ENCODE peak calls at places on chromosomes 4 and X, in five cellular contexts. B is A549, E is ovary, U is esophagus squamous epithelium, C is A673. Q is an unnamed sample. For H3K4me1, the result is how much of the 10 kb centered on the place peaks cover.

GRCh38 chr4:124936427-124936826 is 223.9 kb upstream of the ANKRD50 start:
- DNase-seq in E (peak), B (no peak), C (peak), U (no peak), Q (no peak)

GRCh38 chrX:53000447-53001208 is 42.3 kb upstream of the FAM156A start:
- DNase-seq in E (no peak), C (no peak), B (no peak), U (no peak), Q (no peak)

GRCh38 chrX:53990201-53990600 is 54.1 kb downstream of the PHF8 start:
- DNase-seq in B (no peak), C (no peak), U (no peak), E (no peak), Q (no peak)

GRCh38 chrX:111955916-111956315 is 79.9 kb downstream of the TRPC5OS start:
- DNase-seq in U (no peak), E (no peak), C (no peak), B (no peak), Q (no peak)

GRCh38 chr4:75995727-75996126 is 5.0 kb upstream of the SDAD1 start:
- DNase-seq in B (peak), U (no peak), C (peak), E (no peak), Q (no peak)

GRCh38 chrX:128458888-128459287 is 406.7 kb upstream of the ACTRT1 start:
- DNase-seq in U (no peak), B (peak), C (no peak), E (no peak), Q (no peak)

GRCh38 chrX:119391279-119391678 is 7.9 kb upstream of the SLC25A43 start:
- DNase-seq in U (no peak), C (peak), B (peak), E (no peak), Q (no peak)

GRCh38 chr4:98747659-98748091 is 89.3 kb upstream of the TSPAN5 start:
- DNase-seq in C (peak), B (no peak), E (no peak), U (no peak), Q (no peak)

GRCh38 chr4:164058775-164059174 is 564.3 kb downstream of the TMA16 start:
- DNase-seq in C (peak), B (no peak), E (no peak), U (no peak), Q (no peak)

GRCh38 chrX:7084841-7085240 is 62.7 kb upstream of the STS start:
- DNase-seq in E (no peak), U (no peak), C (no peak), B (no peak), Q (no peak)

GRCh38 chrX:7085879-7086278 is 61.6 kb upstream of the STS start:
- DNase-seq in E (no peak), U (no peak), B (no peak), C (no peak), Q (no peak)

GRCh38 chrX:7083021-7083420 is 64.5 kb upstream of the STS start:
- DNase-seq in C (no peak), U (no peak), E (no peak), B (no peak), Q (no peak)

GRCh38 chrX:7086384-7086783 is 61.1 kb upstream of the STS start:
- DNase-seq in U (no peak), E (no peak), B (no peak), C (peak), Q (no peak)

GRCh38 chrX:7083468-7084396 is 63.8 kb upstream of the STS start:
- DNase-seq in C (peak), E (no peak), U (peak), B (peak), Q (no peak)
- H3K4me1 ChIP-seq in C (under half), E (under half), U (under half), B (under half), Q (under half)

GRCh38 chr4:113979157-113979972 is at the start of gene ARSJ:
- DNase-seq in U (no peak), C (peak), E (peak), B (peak), Q (peak)

GRCh38 chr4:113978105-113978504 is 1.3 kb downstream of the ARSJ start:
- DNase-seq in C (no peak), U (no peak), E (no peak), B (no peak), Q (no peak)

GRCh38 chr4:113975578-113975977 is 3.9 kb downstream of the ARSJ start:
- DNase-seq in B (no peak), C (no peak), U (no peak), E (no peak), Q (no peak)

GRCh38 chr4:113978561-113979156 is 788 bp downstream of the ARSJ start:
- DNase-seq in E (peak), C (no peak), U (no peak), B (peak), Q (peak)

DNA sequence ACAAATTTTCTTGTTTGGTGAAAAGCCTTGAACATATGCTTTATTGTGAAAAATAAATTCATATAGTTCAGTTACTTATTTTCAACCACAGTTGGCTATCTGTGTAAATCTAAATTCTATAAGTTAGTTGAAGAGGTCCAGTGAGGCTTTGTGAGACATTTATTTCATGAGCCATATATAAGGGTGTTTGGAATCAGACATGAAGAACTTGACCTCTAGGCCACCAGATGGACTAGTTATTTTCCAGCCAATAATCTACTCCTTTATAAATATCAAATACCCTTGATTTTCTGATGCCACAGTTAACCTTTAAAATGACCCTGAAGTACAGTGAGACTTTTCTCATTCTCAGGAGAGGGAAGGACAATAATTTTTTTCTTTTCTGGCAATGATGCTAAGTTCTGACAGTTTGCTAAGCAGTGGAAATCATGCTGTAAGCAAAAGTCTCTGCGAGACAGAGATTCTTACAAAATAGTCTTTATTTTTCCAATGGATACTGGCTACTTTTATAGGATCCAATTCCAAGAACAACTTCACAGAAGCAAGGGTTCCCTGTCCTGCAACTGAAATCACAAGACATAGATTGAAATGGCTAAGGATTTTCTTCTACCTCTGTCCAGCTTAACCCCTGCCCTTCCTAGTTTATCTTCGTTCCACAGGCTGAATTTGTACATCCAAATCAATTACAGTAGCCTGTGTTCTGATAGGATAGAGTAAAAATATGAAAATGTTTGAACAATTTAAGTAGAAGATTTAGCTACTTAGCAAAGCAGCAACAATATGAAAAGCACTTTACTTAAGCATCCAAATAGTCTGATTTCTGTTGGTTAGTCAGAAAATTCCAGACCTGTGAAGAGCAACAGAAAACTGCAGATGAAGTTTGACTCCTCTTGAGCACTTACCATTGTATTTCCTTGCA is 2.3 kb downstream of the ARSJ start:
- DNase-seq in U (no peak), C (no peak), B (no peak), E (no peak), Q (no peak)
- H3K4me3 ChIP-seq in U (peak), C (peak), B (peak), E (peak), Q (peak)

DNA sequence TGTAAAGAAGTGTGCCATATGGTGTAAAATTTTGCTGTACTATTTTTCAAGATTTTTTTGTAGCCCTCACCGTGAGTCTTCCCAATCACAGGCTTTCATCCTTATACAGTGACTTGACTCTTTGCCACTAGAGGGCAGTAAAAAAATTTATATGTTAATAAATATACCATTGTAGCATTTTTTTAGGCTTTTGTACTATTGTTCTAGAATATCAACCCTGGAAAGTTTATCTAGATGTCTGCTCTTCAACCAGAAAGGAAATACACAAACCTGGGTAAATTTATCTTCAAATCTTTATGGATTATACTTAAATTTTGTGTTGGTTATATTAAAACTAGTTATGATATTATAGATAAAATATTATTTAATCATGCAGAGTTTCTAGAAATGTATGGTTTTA is 235.3 kb downstream of the TENM3 start:
- DNase-seq in E (no peak), B (peak), U (no peak), C (peak), Q (no peak)
- H3K27ac ChIP-seq in E (no peak), B (no peak), U (no peak), C (no peak), Q (no peak)

GRCh38 chrX:106902684-106903083 is 457 bp downstream of the RIPPLY1 start:
- DNase-seq in E (no peak), B (no peak), U (no peak), C (no peak), Q (no peak)

GRCh38 chrX:106903856-106904528 is 851 bp upstream of the RIPPLY1 start:
- DNase-seq in B (no peak), U (no peak), E (no peak), C (no peak), Q (no peak)

GRCh38 chrX:106905064-106905708 is 2.0 kb upstream of the RIPPLY1 start:
- DNase-seq in C (no peak), B (no peak), U (no peak), E (no peak), Q (no peak)

GRCh38 chrX:106901781-106902219 is 1.3 kb downstream of the RIPPLY1 start:
- DNase-seq in C (no peak), E (no peak), B (no peak), U (no peak), Q (no peak)

GRCh38 chrX:106903291-106903820 is at the start of gene RIPPLY1:
- DNase-seq in U (no peak), B (no peak), C (no peak), E (no peak), Q (no peak)
- H3K4me1 ChIP-seq in U (under half), B (under half), C (under half), E (under half), Q (under half)

GRCh38 chrX:151596282-151596681 is 32.8 kb downstream of the PASD1 start:
- DNase-seq in U (no peak), C (peak), E (no peak), B (no peak), Q (no peak)
- H3K4me3 ChIP-seq in U (no peak), C (no peak), E (no peak), B (no peak), Q (no peak)